ENCODE peak calls at places on chromosomes 3 and 15, in nine cellular contexts. E is fibroblast of the conjunctiva; K is fibroblast of gingiva; R is stimulated activated naive CD8-positive, alpha-beta T cell treated with anti-CD3 and anti-CD28 coated beads, Interleukin-15, Interleukin-2, amounts not matched to agents 100 U/mL and 50 U/mL, for 24 hours; I is HFFc6; V is ELF-1; F is stimulated activated naive B cell treated with anti-CD40 and anti-IgM and Interleukin-4, amounts not matched to agents 10 μg/mL and 1 μg/mL and 100 μg/mL, for 72 hours; P is GM06990; G is posterior cingulate gyrus. B is an unnamed sample.

GRCh38 chr3:7204848-7205156 is 343.9 kb downstream of the GRM7 start:
- DNase-seq in E (no peak), K (no peak), R (no peak), I (no peak), V (no peak), F (no peak), P (no peak), G (no peak), B (no peak)

GRCh38 chr3:50617096-50617791 is at the start of gene MAPKAPK3:
- DNase-seq in E (no peak), K (no peak), R (peak), I (no peak), V (peak), F (no peak), P (no peak), G (peak), B (no peak)

GRCh38 chr3:48082580-48083187 is 66.5 kb upstream of the MAP4 start:
- DNase-seq in E (no peak), K (no peak), R (no peak), I (no peak), V (no peak), F (no peak), P (no peak), G (no peak), B (no peak)

GRCh38 chr3:141311496-141312358 is 56.6 kb upstream of the ZBTB38 start:
- DNase-seq in E (peak), K (peak), R (peak), I (peak), V (peak), F (peak), P (peak), G (peak), B (peak)

GRCh38 chr3:124557433-124558232 is 172.6 kb upstream of the UMPS start:
- DNase-seq in E (no peak), K (no peak), R (no peak), I (peak), V (no peak), F (no peak), P (no peak), G (no peak), B (no peak)

GRCh38 chr15:36465304-36465703 is 114.1 kb upstream of the CDIN1 start:
- DNase-seq in E (no peak), K (no peak), R (no peak), I (no peak), V (no peak), F (no peak), P (no peak), G (no peak), B (no peak)

GRCh38 chr15:70323111-70323851 is 225.6 kb upstream of the TLE3 start:
- DNase-seq in E (peak), K (peak), R (no peak), I (no peak), V (peak), F (no peak), P (no peak), G (peak), B (no peak)

GRCh38 chr3:15427981-15428380 is 583 bp downstream of the EAF1 start:
- DNase-seq in E (no peak), K (no peak), R (no peak), I (no peak), V (no peak), F (no peak), P (no peak), G (no peak), B (no peak)

GRCh38 chr3:39177708-39178332 is 14.6 kb downstream of the XIRP1 start:
- DNase-seq in E (peak), K (peak), R (peak), I (peak), V (peak), F (peak), P (peak), G (peak), B (peak)

GRCh38 chr3:135800071-135800549 is 165.4 kb upstream of the PPP2R3A start:
- DNase-seq in E (no peak), K (no peak), R (no peak), I (no peak), V (no peak), F (no peak), P (no peak), G (peak), B (no peak)